ENCODE peak calls at places on chromosomes 1 and 21, in nine cellular contexts. Y is CD8-positive, alpha-beta memory T cell; E is stimulated activated CD4-positive, alpha-beta T cell treated with anti-CD3 and anti-CD28 coated beads, Interleukin-2, amount 100 ng/mL, for 4 hours; D is renal cortical epithelial cell; B is HTR-8/SVneo; Q is psoas muscle; L is C1 segment of cervical spinal cord; G is T-helper 2 cell treated with Interferon-gamma antibody and Interleukin-4, amounts not matched to agents 5 μg/mL and 100 μg/mL, for 36 hours; O is EL. T is an unnamed sample.

GRCh38 chr21:16741228-16741665 is 771.6 kb upstream of the CXADR start:
- DNase-seq in E (no peak), D (no peak), O (no peak), Q (no peak), L (no peak), B (no peak), G (no peak), Y (no peak), T (no peak)

GRCh38 chr1:160081261-160081936 is at the start of gene KCNJ9:
- DNase-seq in E (no peak), O (peak; percentile 18), Y (no peak), D (no peak), L (peak; percentile 39), Q (no peak), G (no peak), B (no peak), T (peak; percentile 91)

GRCh38 chr1:146036241-146036989 is 14.9 kb upstream of the HJV start:
- DNase-seq in Y (no peak), Q (no peak), O (no peak), D (peak; percentile 59), E (no peak), B (no peak), G (no peak), L (no peak), T (no peak)

GRCh38 chr1:16430598-16430997 is 6.6 kb downstream of the SPATA21 start:
- DNase-seq in B (peak; percentile 15), Q (no peak), D (no peak), G (no peak), L (no peak), E (no peak), O (peak; percentile 26), Y (no peak), T (no peak)

GRCh38 chr1:15678578-15678977 is 5.5 kb upstream of the PLEKHM2 start:
- DNase-seq in G (no peak), D (peak; percentile 95), O (peak; percentile 94), Q (no peak), E (no peak), L (no peak), B (no peak), Y (no peak), T (no peak)

GRCh38 chr1:79497193-79497773 is 490.8 kb upstream of the ADGRL4 start:
- DNase-seq in L (no peak), Y (no peak), O (peak; percentile 41), E (no peak), B (peak; percentile 8), Q (no peak), G (no peak), D (peak; percentile 47), T (no peak)

GRCh38 chr1:100699744-100700143 is 19.8 kb upstream of the VCAM1 start:
- DNase-seq in L (no peak), E (no peak), B (no peak), G (no peak), Q (no peak), D (peak; percentile 37), Y (no peak), O (peak; percentile 9), T (no peak)

GRCh38 chr1:27816921-27817630 is 13.5 kb upstream of the PPP1R8 start:
- DNase-seq in O (peak; percentile 70), G (no peak), D (no peak), Q (no peak), Y (no peak), B (no peak), L (no peak), E (no peak), T (no peak)

GRCh38 chr1:152227310-152227928 is 3.4 kb upstream of the HRNR start:
- DNase-seq in L (no peak), Q (no peak), B (no peak), O (no peak), G (no peak), Y (no peak), E (no peak), D (peak; percentile 19), T (no peak)

GRCh38 chr1:223709598-223709997 is 2.7 kb upstream of the CAPN2 start:
- DNase-seq in B (no peak), Y (no peak), O (no peak), D (no peak), L (no peak), E (no peak), Q (no peak), G (no peak), T (no peak)

GRCh38 chr1:24414884-24415333 is 693 bp upstream of the NIPAL3 start:
- DNase-seq in Q (no peak), G (no peak), L (no peak), B (no peak), O (no peak), Y (no peak), E (no peak), D (no peak), T (no peak)

GRCh38 chr1:184340984-184341383 is 45.8 kb upstream of the C1orf21 start:
- DNase-seq in G (no peak), B (no peak), D (no peak), Q (no peak), L (no peak), E (no peak), Y (no peak), O (no peak), T (no peak)